ENCODE peak calls at places on chromosomes 4 and X, in six cellular contexts. One of them, this sample, is unnamed.

GRCh38 chrX:140701480-140701879 is 8.1 kb upstream of the LINC00632 start:
- DNase-seq in fibroblast of lung: peak
- DNase-seq in H9: no peak
- DNase-seq in PC-3: peak
- DNase-seq in GM23248: peak
- DNase-seq in SK-N-SH: peak
- DNase-seq in this sample: no peak

GRCh38 chrX:33183366-33183765 is 28.0 kb downstream of the DMD start:
- DNase-seq in fibroblast of lung: peak
- DNase-seq in H9: no peak
- DNase-seq in PC-3: no peak
- DNase-seq in GM23248: no peak
- DNase-seq in SK-N-SH: peak
- DNase-seq in this sample: no peak

GRCh38 chr4:79982587-79983327 is 90.3 kb downstream of the ANTXR2 start:
- DNase-seq in fibroblast of lung: no peak
- DNase-seq in H9: no peak
- DNase-seq in PC-3: no peak
- DNase-seq in GM23248: peak
- DNase-seq in SK-N-SH: no peak
- DNase-seq in this sample: no peak

GRCh38 chr4:116073051-116073450 is 959.6 kb upstream of the NDST4 start:
- DNase-seq in fibroblast of lung: no peak
- DNase-seq in H9: no peak
- DNase-seq in PC-3: peak
- DNase-seq in GM23248: no peak
- DNase-seq in SK-N-SH: no peak
- DNase-seq in this sample: no peak

GRCh38 chrX:67555578-67556203 is 11.9 kb downstream of the AR start:
- DNase-seq in fibroblast of lung: peak
- DNase-seq in H9: peak
- DNase-seq in PC-3: peak
- DNase-seq in GM23248: peak
- DNase-seq in SK-N-SH: peak
- DNase-seq in this sample: peak

GRCh38 chr4:72171761-72172160 is 140.0 kb downstream of the NPFFR2 start:
- DNase-seq in fibroblast of lung: no peak
- DNase-seq in H9: no peak
- DNase-seq in PC-3: no peak
- DNase-seq in GM23248: no peak
- DNase-seq in SK-N-SH: no peak
- DNase-seq in this sample: no peak

GRCh38 chr4:22556411-22556969 is 40.6 kb upstream of the ADGRA3 start:
- DNase-seq in fibroblast of lung: no peak
- DNase-seq in H9: no peak
- DNase-seq in PC-3: peak
- DNase-seq in GM23248: no peak
- DNase-seq in SK-N-SH: no peak
- DNase-seq in this sample: no peak

GRCh38 chr4:72397314-72397713 is 171.7 kb downstream of the ADAMTS3 start:
- DNase-seq in fibroblast of lung: peak
- DNase-seq in H9: no peak
- DNase-seq in PC-3: no peak
- DNase-seq in GM23248: peak
- DNase-seq in SK-N-SH: no peak
- DNase-seq in this sample: no peak

GRCh38 chr4:139833131-139833930 is 167.7 kb downstream of the MGST2 start:
- DNase-seq in fibroblast of lung: no peak
- DNase-seq in H9: peak
- DNase-seq in PC-3: no peak
- DNase-seq in GM23248: peak
- DNase-seq in SK-N-SH: no peak
- DNase-seq in this sample: no peak

GRCh38 chr4:153722036-153722435 is 37.8 kb downstream of the RNF175 start:
- DNase-seq in fibroblast of lung: no peak
- DNase-seq in H9: no peak
- DNase-seq in PC-3: no peak
- DNase-seq in GM23248: no peak
- DNase-seq in SK-N-SH: no peak
- DNase-seq in this sample: no peak

GRCh38 chrX:104315555-104315954 is 60.8 kb upstream of the ESX1 start:
- DNase-seq in fibroblast of lung: peak
- DNase-seq in H9: no peak
- DNase-seq in PC-3: peak
- DNase-seq in GM23248: peak
- DNase-seq in SK-N-SH: no peak
- DNase-seq in this sample: no peak

GRCh38 chr4:54139332-54139731 is 39.4 kb downstream of the GSX2 start:
- DNase-seq in fibroblast of lung: no peak
- DNase-seq in H9: no peak
- DNase-seq in PC-3: no peak
- DNase-seq in GM23248: no peak
- DNase-seq in SK-N-SH: no peak
- DNase-seq in this sample: no peak

GRCh38 chrX:16320765-16321355 is 153.6 kb downstream of the MAGEB17 start:
- DNase-seq in fibroblast of lung: peak
- DNase-seq in H9: no peak
- DNase-seq in PC-3: no peak
- DNase-seq in GM23248: peak
- DNase-seq in SK-N-SH: no peak
- DNase-seq in this sample: no peak

GRCh38 chr4:105765690-105766407 is 57.3 kb downstream of the GSTCD start:
- DNase-seq in fibroblast of lung: peak
- DNase-seq in H9: peak
- DNase-seq in PC-3: peak
- DNase-seq in GM23248: peak
- DNase-seq in SK-N-SH: no peak
- DNase-seq in this sample: no peak

GRCh38 chr4:2049811-2050210 is 9.3 kb upstream of the NAT8L start:
- DNase-seq in fibroblast of lung: no peak
- DNase-seq in H9: no peak
- DNase-seq in PC-3: no peak
- DNase-seq in GM23248: no peak
- DNase-seq in SK-N-SH: no peak
- DNase-seq in this sample: no peak

GRCh38 chrX:18879144-18879543 is 104.8 kb downstream of the PHKA2 start:
- DNase-seq in fibroblast of lung: no peak
- DNase-seq in H9: no peak
- DNase-seq in PC-3: no peak
- DNase-seq in GM23248: no peak
- DNase-seq in SK-N-SH: no peak
- DNase-seq in this sample: no peak

GRCh38 chr4:131063878-131064277 is 1967.9 kb downstream of the C4orf33 start:
- DNase-seq in fibroblast of lung: peak
- DNase-seq in H9: no peak
- DNase-seq in PC-3: peak
- DNase-seq in GM23248: no peak
- DNase-seq in SK-N-SH: no peak
- DNase-seq in this sample: no peak

GRCh38 chr4:145093638-145094037 is 4.4 kb downstream of the ANAPC10 start:
- DNase-seq in fibroblast of lung: no peak
- DNase-seq in H9: no peak
- DNase-seq in PC-3: no peak
- DNase-seq in GM23248: peak
- DNase-seq in SK-N-SH: no peak
- DNase-seq in this sample: no peak

GRCh38 chr4:6548201-6548881 is 26.6 kb upstream of the MAN2B2 start:
- DNase-seq in fibroblast of lung: peak
- DNase-seq in H9: peak
- DNase-seq in PC-3: peak
- DNase-seq in GM23248: peak
- DNase-seq in SK-N-SH: peak
- DNase-seq in this sample: peak

GRCh38 chr4:55458611-55459010 is 62.9 kb downstream of the TMEM165 start:
- DNase-seq in fibroblast of lung: peak
- DNase-seq in H9: no peak
- DNase-seq in PC-3: peak
- DNase-seq in GM23248: peak
- DNase-seq in SK-N-SH: no peak
- DNase-seq in this sample: no peak

GRCh38 chr4:3936184-3936583 is 170.0 kb downstream of the ADRA2C start:
- DNase-seq in fibroblast of lung: no peak
- DNase-seq in H9: no peak
- DNase-seq in PC-3: no peak
- DNase-seq in GM23248: no peak
- DNase-seq in SK-N-SH: no peak
- DNase-seq in this sample: no peak

GRCh38 chrX:85828771-85829170 is 218.6 kb downstream of the CHM start:
- DNase-seq in fibroblast of lung: no peak
- DNase-seq in H9: no peak
- DNase-seq in PC-3: no peak
- DNase-seq in GM23248: no peak
- DNase-seq in SK-N-SH: no peak
- DNase-seq in this sample: no peak

GRCh38 chrX:47351706-47352105 is 18.7 kb upstream of the ZNF157 start:
- DNase-seq in fibroblast of lung: peak
- DNase-seq in H9: no peak
- DNase-seq in PC-3: peak
- DNase-seq in GM23248: peak
- DNase-seq in SK-N-SH: no peak
- DNase-seq in this sample: no peak

GRCh38 chr4:20137176-20137575 is 114.5 kb upstream of the SLIT2 start:
- DNase-seq in fibroblast of lung: peak
- DNase-seq in H9: no peak
- DNase-seq in PC-3: no peak
- DNase-seq in GM23248: peak
- DNase-seq in SK-N-SH: no peak
- DNase-seq in this sample: no peak

GRCh38 chrX:2829469-2830246 is 928 bp downstream of the GYG2 start:
- DNase-seq in fibroblast of lung: no peak
- DNase-seq in H9: no peak
- DNase-seq in PC-3: no peak
- DNase-seq in GM23248: no peak
- DNase-seq in SK-N-SH: no peak
- DNase-seq in this sample: peak

GRCh38 chr4:41142356-41142755 is 72.0 kb downstream of the APBB2 start:
- DNase-seq in fibroblast of lung: no peak
- DNase-seq in H9: no peak
- DNase-seq in PC-3: no peak
- DNase-seq in GM23248: peak
- DNase-seq in SK-N-SH: no peak
- DNase-seq in this sample: no peak

GRCh38 chr4:41144812-41145211 is 69.5 kb downstream of the APBB2 start:
- DNase-seq in fibroblast of lung: peak
- DNase-seq in H9: no peak
- DNase-seq in PC-3: no peak
- DNase-seq in GM23248: peak
- DNase-seq in SK-N-SH: no peak
- DNase-seq in this sample: no peak

GRCh38 chr4:41143721-41144379 is 70.5 kb downstream of the APBB2 start:
- DNase-seq in fibroblast of lung: peak
- DNase-seq in H9: no peak
- DNase-seq in PC-3: peak
- DNase-seq in GM23248: peak
- DNase-seq in SK-N-SH: no peak
- DNase-seq in this sample: no peak

GRCh38 chr4:41141910-41142309 is 72.4 kb downstream of the APBB2 start:
- DNase-seq in fibroblast of lung: peak
- DNase-seq in H9: no peak
- DNase-seq in PC-3: peak
- DNase-seq in GM23248: peak
- DNase-seq in SK-N-SH: no peak
- DNase-seq in this sample: no peak

GRCh38 chr4:41142946-41143720 is 71.2 kb downstream of the APBB2 start:
- DNase-seq in fibroblast of lung: peak
- DNase-seq in H9: no peak
- DNase-seq in PC-3: peak
- DNase-seq in GM23248: peak
- DNase-seq in SK-N-SH: no peak
- DNase-seq in this sample: no peak
- H2AFZ ChIP-seq in fibroblast of lung: no peak
- H2AFZ ChIP-seq in H9: no peak
- H2AFZ ChIP-seq in PC-3: no peak
- H2AFZ ChIP-seq in GM23248: peak
- H2AFZ ChIP-seq in SK-N-SH: no peak
- H2AFZ ChIP-seq in this sample: no peak

DNA sequence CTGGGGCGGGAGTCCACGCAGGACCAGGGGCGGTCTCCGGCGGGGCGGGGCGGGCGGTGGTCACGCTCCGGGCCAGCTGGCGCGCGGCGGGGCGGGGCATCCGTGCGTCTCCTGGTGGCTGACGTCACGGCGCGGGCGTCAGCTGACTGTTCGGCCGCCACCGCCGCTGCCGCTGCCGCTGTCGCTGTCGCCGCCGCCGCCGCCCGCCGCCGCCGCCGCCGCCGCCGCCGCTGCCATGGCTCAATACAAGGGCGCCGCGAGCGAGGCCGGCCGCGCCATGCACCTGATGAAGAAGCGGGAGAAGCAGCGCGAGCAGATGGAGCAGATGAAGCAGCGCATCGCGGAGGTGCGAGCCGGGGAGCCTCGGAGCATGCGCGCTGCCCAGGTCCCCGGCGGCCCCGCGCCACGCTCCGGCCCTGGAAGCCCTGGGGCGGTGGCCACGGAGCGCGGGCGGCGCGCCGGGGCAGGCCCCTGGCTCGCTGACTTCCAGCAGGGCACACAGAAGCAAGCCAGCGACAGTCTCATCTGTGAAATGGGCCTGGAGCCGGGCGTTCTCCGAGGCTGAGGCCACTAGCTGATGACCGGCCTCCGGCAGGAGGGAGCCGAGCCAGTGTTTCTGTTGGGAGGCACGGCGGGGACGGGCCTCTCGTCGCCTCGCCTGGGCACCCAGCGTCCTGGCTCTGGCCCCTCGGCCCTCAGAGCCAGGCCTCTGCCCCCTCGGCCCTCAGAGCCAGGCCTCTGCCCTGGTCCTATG is at the start of gene FAM50A:
- DNase-seq in fibroblast of lung: peak
- DNase-seq in H9: peak
- DNase-seq in PC-3: peak
- DNase-seq in GM23248: peak
- DNase-seq in SK-N-SH: peak
- DNase-seq in this sample: peak
- H2AFZ ChIP-seq in fibroblast of lung: no peak
- H2AFZ ChIP-seq in H9: no peak
- H2AFZ ChIP-seq in PC-3: peak
- H2AFZ ChIP-seq in GM23248: no peak
- H2AFZ ChIP-seq in SK-N-SH: no peak
- H2AFZ ChIP-seq in this sample: peak

GRCh38 chrX:110374544-110374943 is 15.9 kb downstream of the RTL9 start:
- DNase-seq in fibroblast of lung: no peak
- DNase-seq in H9: no peak
- DNase-seq in PC-3: no peak
- DNase-seq in GM23248: no peak
- DNase-seq in SK-N-SH: no peak
- DNase-seq in this sample: no peak
- H2AFZ ChIP-seq in fibroblast of lung: no peak
- H2AFZ ChIP-seq in H9: no peak
- H2AFZ ChIP-seq in PC-3: no peak
- H2AFZ ChIP-seq in GM23248: no peak
- H2AFZ ChIP-seq in SK-N-SH: no peak
- H2AFZ ChIP-seq in this sample: no peak

DNA sequence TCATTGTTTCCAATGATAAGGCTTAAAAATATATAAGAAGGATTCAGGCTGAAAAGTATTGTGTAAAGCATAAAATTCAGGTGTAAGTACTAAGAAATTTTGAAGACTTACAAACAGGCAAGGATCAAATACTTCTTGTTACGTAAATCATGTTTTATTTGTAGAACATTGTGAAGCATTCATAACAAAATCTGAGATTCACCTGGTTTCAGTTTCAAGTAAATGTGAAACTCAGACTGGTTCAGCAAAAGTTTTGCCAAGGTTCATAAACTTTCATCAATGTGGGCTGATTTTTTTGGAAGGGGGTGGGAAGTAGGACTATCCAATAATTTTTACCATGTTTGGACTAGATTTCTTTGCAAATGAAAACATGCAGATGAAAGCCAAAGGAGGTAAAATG is 527.8 kb downstream of the ANKRD50 start:
- DNase-seq in fibroblast of lung: no peak
- DNase-seq in H9: no peak
- DNase-seq in PC-3: no peak
- DNase-seq in GM23248: no peak
- DNase-seq in SK-N-SH: no peak
- DNase-seq in this sample: no peak
- H2AFZ ChIP-seq in fibroblast of lung: no peak
- H2AFZ ChIP-seq in H9: no peak
- H2AFZ ChIP-seq in PC-3: no peak
- H2AFZ ChIP-seq in GM23248: no peak
- H2AFZ ChIP-seq in SK-N-SH: no peak
- H2AFZ ChIP-seq in this sample: no peak